ENCODE peak calls at places on chromosomes 6 and 20, in four cellular contexts. Z is GM23248, H is HCT116, Q is astrocyte. J is an unnamed sample.

GRCh38 chr6:107361568-107362270 is 97.6 kb downstream of the PDSS2 start:
- DNase-seq in H (no peak), Z (peak), Q (peak), J (no peak)

GRCh38 chr6:43386492-43386891 is 17.0 kb upstream of the ZNF318 start:
- DNase-seq in H (no peak), Q (no peak), Z (no peak), J (no peak)

GRCh38 chr6:149995971-149996370 is 29.4 kb downstream of the RAET1L start:
- DNase-seq in H (no peak), Q (no peak), Z (no peak), J (no peak)

GRCh38 chr6:16045238-16045637 is 83.6 kb upstream of the MYLIP start:
- DNase-seq in Z (no peak), Q (no peak), H (no peak), J (no peak)

GRCh38 chr6:130467146-130467545 is 101.3 kb downstream of the TMEM200A start:
- DNase-seq in Q (no peak), H (no peak), Z (no peak), J (no peak)

GRCh38 chr20:45857114-45857835 is at the start of the genes ACOT8 and ZSWIM3:
- DNase-seq in Q (peak), Z (peak), H (peak), J (peak)

GRCh38 chr6:163461696-163462095 is 47.2 kb downstream of the QKI start:
- DNase-seq in Q (no peak), H (no peak), Z (no peak), J (no peak)

GRCh38 chr6:3090013-3090412 is 21.7 kb downstream of the RIPK1 start:
- DNase-seq in Z (peak), Q (no peak), H (no peak), J (no peak)

GRCh38 chr20:43681468-43681942 is 14.6 kb downstream of the MYBL2 start:
- DNase-seq in Z (peak), Q (no peak), H (no peak), J (no peak)

GRCh38 chr6:138267971-138268895 is 49.9 kb upstream of the PBOV1 start:
- DNase-seq in Z (no peak), H (no peak), Q (no peak), J (no peak)

GRCh38 chr6:19538086-19538485 is 299.1 kb upstream of the ID4 start:
- DNase-seq in Z (no peak), H (no peak), Q (no peak), J (peak)

GRCh38 chr20:4112490-4113420 is 97.4 kb upstream of the RNF24 start:
- DNase-seq in H (no peak), Z (peak), Q (peak), J (no peak)
- TF ChIP-seq EZH2 in H (no peak), Z (no peak), Q (no peak), J (no peak)

DNA sequence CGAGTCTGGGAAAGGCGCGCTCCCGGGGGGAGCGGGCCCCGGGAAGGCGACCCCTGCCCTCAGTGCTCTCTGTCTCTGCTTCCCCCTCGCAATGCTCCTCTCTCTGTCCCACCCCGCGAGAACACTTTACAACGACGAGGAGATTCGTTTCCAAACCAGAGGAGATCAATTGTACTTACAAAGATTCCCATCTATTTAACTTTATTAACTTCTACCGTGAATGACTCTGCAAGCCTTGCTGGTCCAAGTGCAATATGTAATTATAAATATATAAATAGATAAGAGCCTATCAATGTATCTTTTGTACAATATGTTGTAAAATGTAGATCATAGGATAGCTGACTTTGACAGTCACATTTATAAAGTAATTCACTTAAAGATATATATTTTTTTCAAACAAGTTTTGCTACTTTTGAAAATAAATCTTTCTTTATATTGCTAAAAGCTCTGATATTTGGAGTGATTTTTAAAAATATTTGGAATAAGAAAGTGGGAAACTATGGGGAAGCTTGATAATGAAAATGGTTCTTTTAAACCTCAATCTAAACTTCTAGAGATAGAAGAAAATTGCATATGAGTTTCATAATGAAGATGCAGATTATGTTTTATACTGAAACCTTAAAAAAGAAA is 3.0 kb downstream of the TCF21 start:
- DNase-seq in Z (peak), H (no peak), Q (no peak), J (no peak)
- TF ChIP-seq EZH2 in Z (no peak), H (no peak), Q (no peak), J (peak)

DNA sequence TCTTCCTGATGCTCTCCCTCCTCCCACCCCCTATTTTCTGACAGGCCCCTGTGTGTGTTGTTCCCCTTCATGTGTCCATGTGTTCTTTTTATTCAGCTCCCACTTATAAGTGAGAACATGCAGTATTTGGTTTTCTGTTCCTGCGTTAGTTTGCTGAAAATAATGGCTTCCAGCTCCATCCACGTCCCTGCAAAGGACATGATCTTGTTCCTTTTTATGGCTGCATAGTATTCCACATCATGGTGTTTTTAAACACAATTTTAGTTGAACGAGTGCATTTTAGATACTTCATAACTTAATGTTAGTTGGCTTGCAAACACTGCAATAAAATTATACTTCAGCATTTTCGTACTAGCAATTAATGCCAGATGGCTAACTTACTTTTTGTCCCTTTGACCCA is 28.5 kb downstream of the COL9A1 start:
- DNase-seq in H (no peak), Z (no peak), Q (no peak), J (no peak)
- TF ChIP-seq EZH2 in H (no peak), Z (no peak), Q (no peak), J (no peak)

GRCh38 chr6:112214749-112215269 is 39.6 kb downstream of the LAMA4 start:
- DNase-seq in Q (no peak), Z (no peak), H (no peak), J (no peak)
- TF ChIP-seq EZH2 in Q (no peak), Z (no peak), H (no peak), J (no peak)

DNA sequence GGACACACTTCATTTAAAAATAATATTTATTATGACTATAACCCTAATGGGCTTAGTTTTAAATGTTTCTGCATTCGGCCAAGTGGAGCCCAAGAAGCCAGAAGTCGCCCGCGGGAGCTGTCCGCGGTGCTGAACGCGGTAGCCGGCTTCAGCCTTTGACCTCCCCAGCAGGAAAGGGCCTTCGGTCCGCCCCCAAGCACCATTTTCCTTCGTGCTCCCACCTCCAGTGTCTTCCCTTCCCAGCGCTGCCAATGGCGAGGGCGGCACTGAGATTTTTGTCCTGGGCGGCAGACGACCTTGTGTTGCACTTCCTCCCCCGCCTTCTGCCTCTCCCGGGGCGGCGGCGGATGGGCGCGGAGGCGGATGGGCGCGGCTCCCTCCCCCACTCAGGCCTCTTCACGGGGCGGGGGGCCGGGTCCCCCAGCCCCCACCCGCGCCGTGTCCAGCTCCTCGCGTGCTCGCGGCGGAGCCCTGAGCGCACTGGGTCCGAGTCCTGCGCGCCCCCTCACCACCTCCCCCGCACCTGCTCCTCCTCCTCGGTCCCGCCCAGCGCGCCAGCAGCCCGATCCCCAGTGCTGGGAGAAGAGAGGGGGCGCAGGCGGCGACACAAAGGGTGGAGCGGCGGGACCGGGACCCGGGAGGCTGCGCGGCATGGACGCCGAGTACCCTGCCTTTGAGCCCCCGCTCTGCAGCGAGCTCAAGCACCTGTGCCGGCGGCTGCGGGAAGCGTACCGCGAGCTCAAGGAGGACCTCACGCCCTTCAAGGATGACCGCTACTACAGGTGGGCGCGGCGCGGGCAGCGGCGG is 23.6 kb upstream of the TMEM181 start:
- DNase-seq in H (peak), Q (peak), Z (peak), J (no peak)
- TF ChIP-seq EZH2 in H (no peak), Q (peak), Z (peak), J (peak)

GRCh38 chr20:22775256-22775655 is 190.9 kb upstream of the FOXA2 start:
- DNase-seq in H (no peak), Z (no peak), Q (no peak), J (no peak)
- TF ChIP-seq EZH2 in H (no peak), Z (no peak), Q (no peak), J (no peak)

GRCh38 chr6:144062757-144063156 is 32.6 kb downstream of the SF3B5 start:
- DNase-seq in Q (no peak), Z (no peak), H (no peak), J (no peak)

GRCh38 chr6:144063246-144063743 is 32.1 kb downstream of the SF3B5 start:
- DNase-seq in H (no peak), Z (peak), Q (no peak), J (no peak)

GRCh38 chr6:144064402-144064830 is 31.0 kb downstream of the SF3B5 start:
- DNase-seq in Z (peak), H (no peak), Q (no peak), J (no peak)

GRCh38 chr6:144064831-144065668 is 30.3 kb downstream of the SF3B5 start:
- DNase-seq in H (no peak), Z (peak), Q (no peak), J (no peak)

DNA sequence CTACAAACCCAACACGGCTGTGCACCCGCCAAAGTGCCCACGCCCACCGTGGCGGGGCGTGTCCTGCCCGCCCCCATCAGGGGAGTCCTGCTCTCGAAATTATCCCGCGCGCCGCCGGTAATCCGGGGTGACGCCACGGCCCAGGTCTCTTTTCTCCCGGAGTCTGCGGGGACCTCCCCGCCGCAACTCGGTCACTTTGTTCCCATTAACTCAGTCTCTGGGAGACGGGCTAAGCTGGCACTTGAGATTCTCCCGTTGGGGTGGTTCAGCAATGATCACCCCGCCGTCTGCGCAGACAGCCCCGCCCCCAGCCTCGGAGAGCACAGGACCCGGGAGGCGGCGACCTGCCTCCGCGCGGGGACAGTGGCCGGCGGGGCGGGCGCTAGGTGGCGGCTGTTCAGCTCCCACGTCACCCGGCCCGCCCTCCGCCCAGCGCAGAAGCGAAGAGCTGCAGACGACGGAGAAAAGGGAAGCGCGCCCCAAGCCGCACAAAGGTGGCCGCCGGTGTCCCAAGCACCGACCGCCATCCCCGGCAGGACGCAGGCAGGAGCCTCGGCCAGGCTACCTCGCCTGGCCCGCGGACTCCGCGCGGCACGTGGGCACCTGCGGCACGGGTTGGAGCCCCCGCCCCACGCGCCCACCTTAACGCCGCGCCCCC is 31.5 kb downstream of the SF3B5 start:
- DNase-seq in Q (no peak), H (peak), Z (peak), J (no peak)
- TF ChIP-seq EZH2 in Q (peak), H (no peak), Z (no peak), J (peak)

DNA sequence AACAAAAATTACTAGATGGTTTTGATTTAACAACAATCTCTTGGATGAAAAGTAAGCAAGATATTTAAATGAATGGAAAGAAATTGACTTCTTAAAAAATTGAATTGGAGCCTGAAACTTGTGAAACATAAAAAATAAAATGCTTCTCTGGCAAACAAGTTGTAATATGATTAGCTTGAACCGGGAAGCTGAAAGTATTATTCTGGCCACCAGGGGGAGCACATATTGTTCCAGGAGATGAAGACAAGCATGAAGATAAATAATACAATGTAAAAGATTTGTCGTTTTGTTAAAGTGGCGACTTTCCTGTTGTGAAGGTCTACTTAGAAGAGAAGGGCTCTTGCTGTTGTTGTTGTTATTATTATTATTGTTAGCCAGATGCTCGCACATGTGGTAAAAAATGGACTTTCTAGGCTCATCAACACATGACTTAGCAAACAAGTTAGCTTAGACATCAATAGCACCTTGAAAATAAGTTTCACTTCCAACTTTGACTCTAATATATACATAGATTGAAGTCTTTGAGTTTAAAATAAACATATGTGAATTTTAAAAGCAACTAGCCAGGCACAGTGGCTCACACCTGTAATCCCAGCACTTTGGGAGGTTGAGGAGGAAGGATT is 14.2 kb downstream of the PAX1 start:
- DNase-seq in Z (peak), Q (peak), H (peak), J (peak)
- TF ChIP-seq EZH2 in Z (no peak), Q (no peak), H (no peak), J (no peak)

DNA sequence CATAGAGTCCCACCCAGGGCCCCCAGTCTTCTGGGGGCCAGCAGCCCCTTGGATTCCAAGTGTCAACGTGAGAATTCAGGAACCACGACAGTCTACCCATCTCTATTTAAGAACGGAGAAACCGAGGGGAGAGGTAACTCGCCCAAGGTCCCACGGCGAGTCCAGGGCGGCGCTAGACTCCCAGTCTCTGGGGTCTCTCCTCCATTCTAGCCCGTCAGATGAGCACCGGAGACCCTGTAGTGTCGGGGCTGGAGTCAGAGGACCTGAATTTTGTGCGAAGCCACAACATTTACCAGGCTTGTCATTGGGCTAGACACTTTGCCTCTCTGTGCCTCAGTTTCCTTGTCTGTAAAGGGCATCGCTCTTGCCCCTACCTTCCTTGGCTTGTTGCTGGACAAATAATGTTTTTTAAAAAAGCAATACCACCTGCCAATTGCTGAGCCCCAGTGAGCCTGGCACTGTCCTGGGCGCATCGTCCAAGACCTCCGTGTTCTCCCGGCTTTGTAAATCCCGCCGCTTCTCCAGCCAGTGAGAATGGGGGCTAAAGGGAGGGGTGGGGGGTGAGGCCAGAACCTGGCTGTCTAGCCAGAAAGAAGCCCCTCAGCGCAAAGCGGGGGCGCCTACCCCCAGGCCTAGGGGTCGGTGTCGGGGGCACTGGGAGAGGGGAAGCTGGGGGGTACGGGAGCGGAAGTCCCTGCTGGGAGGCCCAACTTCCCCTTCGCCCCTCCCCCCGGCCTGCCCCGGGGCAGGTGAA is 91.7 kb downstream of the NCR2 start:
- DNase-seq in Z (no peak), Q (no peak), H (no peak), J (no peak)
- TF ChIP-seq EZH2 in Z (peak), Q (no peak), H (no peak), J (peak)

J was measured in keratinocyte.